ENCODE peak calls at places on chromosomes 11 and 22, in four cellular contexts. X is stimulated activated CD8-positive, alpha-beta memory T cell treated with anti-CD3 and anti-CD28 coated beads, Interleukin-2, amount 100 ng/mL, for 48 hours; Z is HCEC 1CT; F is kidney glomerular epithelial cell. D is an unnamed sample.

GRCh38 chr11:19673924-19674390 is 38.7 kb upstream of the NAV2 start:
- DNase-seq in X (no peak), Z (no peak), F (no peak), D (no peak)

GRCh38 chr11:88300888-88301477 is 36.6 kb downstream of the CTSC start:
- DNase-seq in Z (no peak), X (no peak), F (no peak), D (peak; percentile 91)

GRCh38 chr22:42856179-42856864 is 751 bp downstream of the ARFGAP3 start:
- DNase-seq in F (no peak), X (peak; percentile 40), Z (peak; percentile 21), D (no peak)

GRCh38 chr11:28347351-28347750 is 239.2 kb downstream of the METTL15 start:
- DNase-seq in F (no peak), Z (peak; percentile 18), X (no peak), D (no peak)

GRCh38 chr22:40240671-40241070 is 62.9 kb downstream of the TNRC6B start:
- DNase-seq in X (no peak), Z (no peak), F (peak; percentile 29), D (no peak)

GRCh38 chr22:50034126-50035081 is 21.8 kb upstream of the IL17REL start:
- DNase-seq in F (no peak), X (no peak), Z (no peak), D (no peak)

GRCh38 chr11:101706541-101706940 is 122.7 kb upstream of the TRPC6 start:
- DNase-seq in X (no peak), Z (peak; percentile 69), F (peak; percentile 41), D (no peak)

GRCh38 chr11:62546244-62546936 is at the start of gene AHNAK:
- DNase-seq in F (peak; percentile 27), Z (peak; percentile 64), X (no peak), D (no peak)

GRCh38 chr11:100009728-100010127 is 677.4 kb upstream of the ARHGAP42 start:
- DNase-seq in F (no peak), X (no peak), Z (no peak), D (no peak)

GRCh38 chr22:16866167-16866566 is 41.0 kb upstream of the XKR3 start:
- DNase-seq in Z (no peak), X (no peak), F (no peak), D (no peak)

GRCh38 chr22:36077261-36077660 is 48.6 kb upstream of the RBFOX2 start:
- DNase-seq in Z (no peak), X (no peak), F (no peak), D (no peak)

GRCh38 chr11:7901319-7901854 is 29.7 kb downstream of the OR10A6 start:
- DNase-seq in Z (no peak), F (no peak), X (no peak), D (no peak)

GRCh38 chr11:132941024-132941646 is 591.2 kb downstream of the OPCML start:
- DNase-seq in Z (peak; percentile 20), F (peak; percentile 35), X (no peak), D (no peak)

GRCh38 chr11:64353761-64354506 is 5.0 kb upstream of the RPS6KA4 start:
- DNase-seq in Z (no peak), X (no peak), F (no peak), D (no peak)

GRCh38 chr11:62546937-62547625 is 475 bp upstream of the AHNAK start:
- DNase-seq in Z (peak; percentile 50), X (no peak), F (no peak), D (no peak)

GRCh38 chr22:48459259-48459658 is 1368.4 kb downstream of the BRD1 start:
- DNase-seq in F (no peak), X (no peak), Z (no peak), D (no peak)

D was measured in iPS DF 19.7.